ENCODE peak calls at places on chromosomes 7 and 10, in ten cellular contexts. R is pons, E is glomerular endothelial cell, U is EH, I is T-helper 9 cell, K is colonic mucosa, W is GM04504, Z is GM04503, V is posterior vena cava, Q is H9. B is an unnamed sample.

GRCh38 chr7:50696810-50697582 is 85.7 kb downstream of the GRB10 start:
- DNase-seq in K (no peak), Q (no peak), E (no peak), Z (no peak), W (no peak), U (peak), V (no peak), I (no peak), R (no peak), B (peak)

GRCh38 chr10:118568327-118568848 is 27.1 kb downstream of the PRLHR start:
- DNase-seq in E (no peak), R (peak), W (no peak), K (peak), I (peak), U (peak), Z (no peak), V (no peak), Q (no peak), B (peak)

GRCh38 chr7:105920766-105921165 is 42.3 kb upstream of the CDHR3 start:
- DNase-seq in I (no peak), R (no peak), U (peak), Z (no peak), W (no peak), K (no peak), Q (no peak), V (no peak), E (no peak), B (no peak)

GRCh38 chr7:92751902-92752901 is 84.2 kb downstream of the CDK6 start:
- DNase-seq in R (no peak), U (peak), Z (peak), E (peak), I (no peak), Q (no peak), W (peak), V (no peak), K (no peak), B (peak)

GRCh38 chr7:140509789-140510188 is 30.5 kb upstream of the MKRN1 start:
- DNase-seq in E (no peak), U (no peak), I (no peak), R (no peak), Z (no peak), V (no peak), W (no peak), K (peak), Q (no peak), B (peak)

GRCh38 chr7:42055171-42055570 is 181.8 kb downstream of the GLI3 start:
- DNase-seq in R (no peak), W (no peak), K (no peak), Z (no peak), U (no peak), Q (no peak), E (no peak), I (no peak), V (no peak), B (no peak)

GRCh38 chr10:16819436-16819835 is 2.2 kb upstream of the RSU1 start:
- DNase-seq in R (no peak), W (no peak), V (no peak), I (no peak), E (no peak), Q (no peak), K (no peak), Z (no peak), U (no peak), B (no peak)

GRCh38 chr7:124856299-124856888 is 73.2 kb downstream of the POT1 start:
- DNase-seq in K (no peak), E (peak), R (peak), Q (no peak), V (no peak), W (peak), Z (peak), I (no peak), U (peak), B (peak)

GRCh38 chr10:47451998-47452494 is 31.9 kb downstream of the ANXA8 start:
- DNase-seq in U (no peak), V (no peak), W (no peak), K (no peak), Z (no peak), Q (peak), R (no peak), E (no peak), I (no peak), B (no peak)

GRCh38 chr7:111196655-111197054 is 105.7 kb downstream of the LRRN3 start:
- DNase-seq in Z (no peak), K (no peak), E (no peak), R (no peak), Q (no peak), U (no peak), I (no peak), W (no peak), V (no peak), B (no peak)

GRCh38 chr7:130432886-130433285 is 7.9 kb downstream of the CEP41 start:
- DNase-seq in U (peak), Z (no peak), Q (no peak), W (no peak), R (no peak), E (no peak), I (no peak), K (no peak), V (no peak), B (peak)

GRCh38 chr10:58517071-58517470 is 4.4 kb downstream of the BICC1 start:
- DNase-seq in K (no peak), U (peak), Q (no peak), Z (no peak), V (no peak), W (no peak), I (no peak), R (no peak), E (no peak), B (no peak)

GRCh38 chr10:22714524-22715289 is at the start of gene PIP4K2A:
- DNase-seq in W (peak), K (peak), I (peak), R (peak), V (peak), E (no peak), U (peak), Z (no peak), Q (peak), B (peak)

GRCh38 chr7:93161181-93161762 is 13.1 kb upstream of the SAMD9L start:
- DNase-seq in W (no peak), R (no peak), Z (no peak), U (peak), I (no peak), K (no peak), Q (no peak), V (no peak), E (no peak), B (no peak)

GRCh38 chr7:124738639-124739038 is 27.0 kb downstream of the GPR37 start:
- DNase-seq in W (no peak), U (no peak), I (no peak), Q (no peak), V (no peak), E (no peak), R (no peak), Z (no peak), K (no peak), B (no peak)

GRCh38 chr10:131094406-131095108 is 217.0 kb downstream of the TCERG1L start:
- DNase-seq in I (no peak), R (no peak), U (no peak), V (no peak), Q (peak), K (no peak), E (no peak), W (no peak), Z (no peak), B (peak)

GRCh38 chr7:150974468-150975391 is 3.4 kb downstream of the KCNH2 start:
- DNase-seq in Q (peak), W (peak), V (peak), U (peak), E (no peak), K (peak), I (peak), Z (no peak), R (no peak), B (no peak)

GRCh38 chr10:48414778-48415177 is 108.3 kb downstream of the MAPK8 start:
- DNase-seq in Q (no peak), W (no peak), K (no peak), E (no peak), Z (no peak), I (no peak), U (peak), R (no peak), V (no peak), B (peak)

GRCh38 chr10:49571419-49571818 is 32.5 kb upstream of the ERCC6 start:
- DNase-seq in E (no peak), V (no peak), I (no peak), Z (no peak), Q (no peak), U (peak), W (no peak), R (no peak), K (no peak), B (peak)

GRCh38 chr7:77439572-77439971 is 23.4 kb upstream of the GSAP start:
- DNase-seq in U (peak), I (no peak), Q (no peak), V (no peak), R (peak), W (no peak), E (no peak), K (peak), Z (no peak), B (peak)